ENCODE peak calls at places on chromosomes 7 and 10, in seven cellular contexts. I is cardiac fibroblast, Q is heart right ventricle, T is fibroblast of lung, P is brain microvascular endothelial cell, N is IMR-90, A is left ventricle myocardium inferior. K is an unnamed sample.

GRCh38 chr10:132369636-132370185 is 27.3 kb upstream of the PWWP2B start:
- DNase-seq in I (no peak), Q (no peak), T (no peak), P (no peak), N (no peak), A (no peak), K (no peak)

GRCh38 chr7:158567153-158567603 is 20.4 kb downstream of the PTPRN2 start:
- DNase-seq in I (no peak), Q (no peak), T (no peak), P (no peak), N (no peak), A (no peak), K (no peak)

GRCh38 chr10:47374611-47375536 is 9.2 kb downstream of the ZNF488 start:
- DNase-seq in I (peak), Q (no peak), T (peak), P (peak), N (peak), A (no peak), K (peak)

GRCh38 chr10:21138769-21139324 is 241.7 kb upstream of the NEBL start:
- DNase-seq in I (no peak), Q (no peak), T (no peak), P (no peak), N (no peak), A (no peak), K (no peak)

GRCh38 chr7:106345421-106346166 is 60.8 kb upstream of the NAMPT start:
- DNase-seq in I (peak), Q (no peak), T (peak), P (no peak), N (peak), A (no peak), K (peak)

GRCh38 chr7:113100091-113100723 is 13.6 kb upstream of the GPR85 start:
- DNase-seq in I (peak), Q (peak), T (peak), P (peak), N (peak), A (peak), K (peak)

GRCh38 chr7:20509892-20510645 is 105.4 kb upstream of the ABCB5 start:
- DNase-seq in I (no peak), Q (no peak), T (no peak), P (no peak), N (no peak), A (no peak), K (no peak)

GRCh38 chr7:150941983-150942590 is 36.0 kb downstream of the KCNH2 start:
- DNase-seq in I (no peak), Q (peak), T (no peak), P (no peak), N (no peak), A (peak), K (no peak)

GRCh38 chr10:16987129-16987670 is 142.4 kb downstream of the CUBN start:
- DNase-seq in I (peak), Q (no peak), T (peak), P (peak), N (peak), A (no peak), K (peak)

GRCh38 chr7:156836443-156836842 is 56.5 kb downstream of the LMBR1 start:
- DNase-seq in I (peak), Q (no peak), T (peak), P (no peak), N (peak), A (no peak), K (no peak)

GRCh38 chr10:86958831-86959736 is 685 bp downstream of the SNCG start:
- DNase-seq in I (peak), Q (peak), T (peak), P (peak), N (peak), A (peak), K (peak)

GRCh38 chr10:74488907-74489306 is 337.5 kb upstream of the KAT6B start:
- DNase-seq in I (no peak), Q (no peak), T (no peak), P (no peak), N (no peak), A (no peak), K (no peak)

GRCh38 chr7:87628780-87629569 is 777 bp downstream of the RUNDC3B start:
- DNase-seq in I (no peak), Q (peak), T (peak), P (no peak), N (no peak), A (no peak), K (peak)

GRCh38 chr10:121662945-121663917 is 65.0 kb upstream of the FGFR2 start:
- DNase-seq in I (no peak), Q (no peak), T (no peak), P (no peak), N (no peak), A (no peak), K (no peak)

GRCh38 chr10:89640242-89640641 is 4.8 kb downstream of the PANK1 start:
- DNase-seq in I (no peak), Q (no peak), T (no peak), P (no peak), N (no peak), A (no peak), K (no peak)
- H3K4me3 ChIP-seq in I (no peak), Q (no peak), T (no peak), P (no peak), N (no peak), A (no peak), K (no peak)

GRCh38 chr10:126272526-126272925 is 115.8 kb downstream of the ADAM12 start:
- DNase-seq in I (no peak), Q (no peak), T (no peak), P (no peak), N (no peak), A (no peak), K (no peak)
- TF ChIP-seq CTCF in I (no peak), Q (no peak), T (no peak), P (no peak), N (no peak), A (no peak), K (no peak)

GRCh38 chr7:102306916-102307677 is 20.4 kb downstream of the SH2B2 start:
- DNase-seq in I (peak), Q (peak), T (peak), P (peak), N (peak), A (peak), K (no peak)
- H3K4me3 ChIP-seq in I (no peak), Q (no peak), T (no peak), P (peak), N (no peak), A (no peak), K (no peak)

DNA sequence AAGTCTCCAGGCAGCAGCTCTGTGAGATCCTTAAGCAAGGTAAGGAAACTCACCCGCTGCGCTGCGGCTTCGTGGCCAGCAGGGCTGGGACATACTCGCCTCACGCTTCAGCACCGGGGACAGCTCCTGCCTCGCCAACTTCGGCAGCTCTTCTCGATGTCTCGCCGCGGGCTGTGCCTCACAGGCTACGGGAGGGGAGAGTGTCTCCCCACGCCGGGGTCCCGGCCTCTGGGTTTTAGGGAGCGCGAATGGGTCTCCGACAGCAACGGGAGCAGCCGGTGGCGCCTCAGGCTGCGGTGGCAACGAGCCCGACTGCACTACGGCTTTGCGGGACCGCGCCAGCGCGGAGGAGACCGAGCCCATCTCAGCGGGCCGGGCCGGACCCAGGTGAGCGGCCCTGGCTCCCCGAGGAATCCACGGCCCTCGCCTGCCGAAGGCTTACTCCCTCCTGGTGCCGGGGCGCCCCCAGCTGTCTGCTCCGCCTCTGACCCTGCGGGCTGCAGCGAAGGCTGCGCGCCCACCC is 62.4 kb downstream of the LSM5 start:
- DNase-seq in I (peak), Q (peak), T (peak), P (peak), N (peak), A (peak), K (peak)
- TF ChIP-seq CTCF in I (peak), Q (peak), T (peak), P (peak), N (peak), A (peak), K (peak)

DNA sequence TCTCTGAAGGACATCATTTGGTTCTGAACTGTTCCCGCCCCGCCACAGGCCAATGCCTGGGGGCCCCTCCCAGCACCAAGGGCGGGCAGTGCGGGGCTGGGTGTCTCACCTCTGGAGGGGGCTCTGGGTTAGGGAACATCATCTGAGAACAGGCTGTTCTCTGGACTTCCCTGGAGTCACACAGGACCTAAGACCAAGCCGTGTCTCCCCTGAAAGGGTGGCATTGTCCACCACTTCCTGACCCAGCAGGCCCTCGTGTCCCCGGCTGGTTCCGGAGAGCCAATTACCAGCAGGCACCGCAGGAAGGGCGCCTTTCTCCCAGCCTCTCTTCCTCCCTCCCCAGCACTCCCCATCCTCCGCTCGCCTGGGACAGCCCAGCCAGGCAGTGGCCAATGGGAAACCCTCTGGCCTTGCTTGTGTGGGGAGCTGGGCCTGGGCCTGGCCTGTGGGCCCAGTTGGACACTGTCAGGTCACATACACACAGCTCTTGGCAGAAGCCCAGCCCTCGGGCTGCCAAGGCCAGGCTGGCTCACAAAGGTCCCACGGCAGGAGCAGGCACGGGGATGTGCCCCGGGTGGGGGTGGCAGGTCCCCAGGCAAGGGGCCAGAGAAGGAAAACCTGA is 119.5 kb downstream of the SPDYE5 start:
- DNase-seq in I (peak), Q (peak), T (peak), P (no peak), N (no peak), A (peak), K (no peak)
- H3K4me3 ChIP-seq in I (no peak), Q (peak), T (no peak), P (peak), N (no peak), A (peak), K (no peak)

GRCh38 chr10:88116491-88116890 is 253.1 kb downstream of the PTEN start:
- DNase-seq in I (peak), Q (no peak), T (peak), P (no peak), N (peak), A (no peak), K (no peak)

GRCh38 chr10:88118769-88119559 is 255.5 kb downstream of the PTEN start:
- DNase-seq in I (no peak), Q (no peak), T (no peak), P (no peak), N (no peak), A (no peak), K (no peak)

GRCh38 chr10:88120075-88120474 is 256.6 kb downstream of the PTEN start:
- DNase-seq in I (no peak), Q (no peak), T (no peak), P (no peak), N (no peak), A (no peak), K (no peak)

GRCh38 chr10:88117227-88117626 is 253.8 kb downstream of the PTEN start:
- DNase-seq in I (no peak), Q (no peak), T (peak), P (no peak), N (no peak), A (no peak), K (no peak)

GRCh38 chr10:88117869-88118632 is 254.6 kb downstream of the PTEN start:
- DNase-seq in I (no peak), Q (no peak), T (no peak), P (no peak), N (no peak), A (no peak), K (no peak)
- TF ChIP-seq CTCF in I (peak), Q (no peak), T (no peak), P (peak), N (no peak), A (peak), K (peak)

GRCh38 chr10:24951201-24952145 is 933 bp downstream of the PRTFDC1 start:
- DNase-seq in I (peak), Q (peak), T (peak), P (no peak), N (no peak), A (no peak), K (no peak)
- H3K4me3 ChIP-seq in I (peak), Q (peak), T (peak), P (peak), N (peak), A (peak), K (peak)

GRCh38 chr10:63773962-63774361 is 252.8 kb downstream of the REEP3 start:
- DNase-seq in I (no peak), Q (no peak), T (no peak), P (no peak), N (no peak), A (no peak), K (no peak)

GRCh38 chr10:63769367-63769766 is 248.2 kb downstream of the REEP3 start:
- DNase-seq in I (no peak), Q (no peak), T (no peak), P (no peak), N (no peak), A (no peak), K (no peak)

GRCh38 chr10:63773106-63773505 is 251.9 kb downstream of the REEP3 start:
- DNase-seq in I (no peak), Q (no peak), T (no peak), P (no peak), N (no peak), A (no peak), K (no peak)

GRCh38 chr10:63767512-63767911 is 246.3 kb downstream of the REEP3 start:
- DNase-seq in I (peak), Q (no peak), T (peak), P (peak), N (peak), A (no peak), K (peak)

DNA sequence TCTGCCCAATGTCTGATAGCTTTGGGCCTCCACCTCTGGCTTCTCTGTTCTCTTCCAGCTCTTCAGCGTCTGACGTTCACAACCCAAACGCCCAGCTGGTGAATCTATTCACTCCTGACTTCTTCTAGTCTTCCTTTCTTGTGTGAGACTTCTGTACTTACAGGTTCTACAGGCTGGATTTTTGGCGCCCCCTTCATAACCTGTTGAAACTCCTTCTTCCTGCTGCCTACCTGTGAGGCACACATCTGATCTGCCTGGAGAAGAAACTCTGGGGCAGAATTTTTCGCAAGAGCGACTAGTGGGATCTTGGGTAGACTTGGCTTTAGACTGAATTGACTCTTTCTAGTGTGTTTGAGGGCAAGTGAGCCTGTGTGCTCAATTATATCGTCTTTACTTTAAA is 249.3 kb downstream of the REEP3 start:
- DNase-seq in I (no peak), Q (no peak), T (no peak), P (no peak), N (no peak), A (no peak), K (no peak)
- TF ChIP-seq CTCF in I (no peak), Q (no peak), T (no peak), P (no peak), N (no peak), A (no peak), K (no peak)

GRCh38 chr10:11163990-11164805 is 146.5 kb downstream of the CELF2 start:
- DNase-seq in I (no peak), Q (no peak), T (no peak), P (no peak), N (no peak), A (peak), K (no peak)

GRCh38 chr10:11164806-11165590 is 147.3 kb downstream of the CELF2 start:
- DNase-seq in I (peak), Q (peak), T (peak), P (peak), N (peak), A (peak), K (peak)

GRCh38 chr10:11168423-11169100 is 150.9 kb downstream of the CELF2 start:
- DNase-seq in I (no peak), Q (no peak), T (no peak), P (no peak), N (no peak), A (no peak), K (no peak)

GRCh38 chr10:11167233-11167979 is 149.7 kb downstream of the CELF2 start:
- DNase-seq in I (no peak), Q (no peak), T (no peak), P (no peak), N (no peak), A (no peak), K (no peak)

DNA sequence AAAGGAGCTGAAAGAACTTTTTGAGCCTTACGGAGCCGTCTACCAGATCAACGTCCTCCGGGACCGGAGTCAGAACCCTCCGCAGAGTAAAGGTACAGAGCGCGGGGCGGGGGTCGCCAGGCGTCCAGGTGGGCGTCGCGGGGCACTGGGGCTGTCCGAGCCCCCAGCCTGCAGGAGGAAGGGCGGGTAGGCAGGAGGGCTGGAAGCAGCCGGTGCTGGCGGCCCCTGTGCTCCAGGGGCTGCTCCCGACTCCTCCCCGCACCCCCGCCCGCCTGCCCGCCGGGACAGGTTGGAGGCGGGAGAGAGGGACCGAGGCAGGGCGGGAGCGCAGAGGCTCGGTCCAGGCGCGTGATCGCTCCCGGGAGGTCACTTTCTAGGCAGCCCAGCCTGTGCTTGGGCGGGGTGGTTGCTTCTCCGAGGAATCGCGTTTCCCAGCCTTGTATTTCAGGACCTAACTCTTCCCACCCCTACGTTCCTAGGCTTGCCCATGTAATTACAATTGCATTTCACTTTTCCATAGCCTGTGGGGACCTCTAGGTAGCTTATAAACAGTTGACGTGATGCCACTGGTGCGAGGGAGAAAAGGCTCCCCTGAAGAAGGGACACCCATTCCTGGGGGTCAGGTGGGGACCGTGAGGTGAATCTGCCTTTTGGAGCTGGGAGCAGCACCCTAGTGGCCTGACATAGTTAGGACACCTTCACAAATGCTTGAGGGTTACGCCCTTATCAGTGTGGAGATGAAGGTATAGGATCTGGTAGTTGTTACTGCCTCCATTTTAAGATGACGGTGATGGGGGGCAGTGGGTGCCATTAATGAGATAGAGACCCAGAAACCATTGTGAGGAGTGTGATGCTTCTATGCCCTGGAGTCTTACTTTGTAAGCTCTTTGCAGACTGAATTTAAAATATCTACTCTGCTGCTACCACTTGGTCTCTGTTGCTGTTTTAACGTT is 148.2 kb downstream of the CELF2 start:
- DNase-seq in I (peak), Q (peak), T (peak), P (no peak), N (no peak), A (peak), K (peak)
- H3K4me3 ChIP-seq in I (peak), Q (peak), T (peak), P (peak), N (peak), A (peak), K (peak)

DNA sequence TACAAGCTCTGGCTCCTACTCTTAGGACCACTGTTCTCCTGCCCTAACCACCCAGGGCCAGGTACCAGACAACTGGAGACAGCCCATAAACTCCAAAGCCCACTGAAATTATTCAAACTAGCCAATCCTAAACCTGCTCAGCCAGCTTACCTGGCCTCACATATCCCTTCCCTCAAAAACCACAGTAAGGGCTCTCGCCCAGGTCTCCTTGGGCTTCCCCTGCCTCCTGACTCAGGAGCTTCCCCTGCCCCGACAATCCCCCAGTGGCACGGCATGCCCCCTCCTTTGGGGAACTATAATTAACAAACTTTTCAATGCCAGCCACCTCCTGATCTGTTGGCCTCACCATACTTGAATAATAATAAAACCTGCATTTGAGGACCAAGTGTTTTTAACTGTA is 233.1 kb downstream of the ELMO1 start:
- DNase-seq in I (no peak), Q (no peak), T (no peak), P (no peak), N (no peak), A (no peak), K (no peak)
- TF ChIP-seq CTCF in I (no peak), Q (no peak), T (no peak), P (no peak), N (no peak), A (no peak), K (no peak)